ENCODE peak calls at places on chromosomes 7 and 10, in six cellular contexts. Y, N, L, F, W and X are unnamed samples.

GRCh38 chr7:2165239-2165609 is 67.5 kb downstream of the MAD1L1 start:
- DNase-seq in Y (no peak), N (peak), L (no peak), F (no peak), W (no peak), X (no peak)

GRCh38 chr7:26449175-26450165 is 157.8 kb downstream of the SNX10 start:
- DNase-seq in Y (no peak), N (no peak), L (peak), F (peak), W (peak), X (no peak)

GRCh38 chr10:51574248-51575067 is 124.9 kb downstream of the CSTF2T start:
- DNase-seq in Y (no peak), N (no peak), L (no peak), F (peak), W (no peak), X (peak)

GRCh38 chr7:93148135-93148534 is at the start of gene SAMD9L:
- DNase-seq in Y (no peak), N (no peak), L (no peak), F (peak), W (peak), X (no peak)

GRCh38 chr7:7103343-7104313 is 78.7 kb upstream of the C1GALT1 start:
- DNase-seq in Y (no peak), N (no peak), L (peak), F (peak), W (peak), X (peak)

GRCh38 chr7:90401989-90402388 is 1.3 kb upstream of the CLDN12 start:
- DNase-seq in Y (no peak), N (no peak), L (no peak), F (peak), W (no peak), X (peak)

GRCh38 chr10:14235511-14235910 is 95.2 kb downstream of the FRMD4A start:
- DNase-seq in Y (no peak), N (no peak), L (no peak), F (no peak), W (no peak), X (no peak)

GRCh38 chr7:8216291-8216690 is 45.7 kb downstream of the ICA1 start:
- DNase-seq in Y (no peak), N (no peak), L (no peak), F (no peak), W (no peak), X (no peak)

GRCh38 chr7:99499356-99499712 is 747 bp downstream of the ZNF394 start:
- DNase-seq in Y (no peak), N (no peak), L (no peak), F (no peak), W (no peak), X (no peak)

GRCh38 chr7:142571581-142571980 is 177.7 kb upstream of the PRSS1 start:
- DNase-seq in Y (no peak), N (no peak), L (no peak), F (peak), W (peak), X (no peak)

GRCh38 chr7:47383064-47383463 is 198.8 kb downstream of the TNS3 start:
- DNase-seq in Y (peak), N (no peak), L (peak), F (peak), W (peak), X (no peak)

GRCh38 chr7:7177044-7177517 is 5.3 kb upstream of the C1GALT1 start:
- DNase-seq in Y (peak), N (no peak), L (peak), F (peak), W (peak), X (peak)

GRCh38 chr10:122648599-122649428 is 50.8 kb downstream of the C10orf120 start:
- DNase-seq in Y (peak), N (peak), L (peak), F (peak), W (no peak), X (peak)

GRCh38 chr7:95199779-95200558 is 124.4 kb downstream of the PON1 start:
- DNase-seq in Y (peak), N (no peak), L (peak), F (peak), W (peak), X (peak)

GRCh38 chr7:100162874-100163533 is 4.5 kb upstream of the TRAPPC14 start:
- DNase-seq in Y (no peak), N (peak), L (peak), F (no peak), W (no peak), X (peak)

GRCh38 chr10:64463406-64463805 is 942.2 kb downstream of the REEP3 start:
- DNase-seq in Y (no peak), N (no peak), L (no peak), F (no peak), W (no peak), X (no peak)

GRCh38 chr7:22123139-22123538 is 177.4 kb upstream of the CDCA7L start:
- DNase-seq in Y (no peak), N (no peak), L (no peak), F (no peak), W (no peak), X (no peak)

GRCh38 chr10:132142396-132143161 is 44.2 kb upstream of the DPYSL4 start:
- DNase-seq in Y (peak), N (peak), L (peak), F (no peak), W (peak), X (peak)

GRCh38 chr10:122279725-122280141 is 8.6 kb downstream of the BTBD16 start:
- DNase-seq in Y (peak), N (peak), L (peak), F (peak), W (peak), X (peak)

GRCh38 chr10:34061846-34062245 is 727.4 kb upstream of the NRP1 start:
- DNase-seq in Y (no peak), N (no peak), L (no peak), F (no peak), W (no peak), X (no peak)

GRCh38 chr10:25232229-25232628 is 57.4 kb downstream of the GPR158 start:
- DNase-seq in Y (no peak), N (no peak), L (no peak), F (no peak), W (no peak), X (no peak)

GRCh38 chr10:28382520-28383269 is 79.8 kb upstream of the MPP7 start:
- DNase-seq in Y (no peak), N (no peak), L (no peak), F (peak), W (peak), X (no peak)

GRCh38 chr7:87599336-87599735 is 1.3 kb downstream of the ABCB1 start:
- DNase-seq in Y (no peak), N (no peak), L (no peak), F (no peak), W (peak), X (no peak)

GRCh38 chr7:29606830-29607229 is 43.2 kb downstream of the PRR15 start:
- DNase-seq in Y (no peak), N (no peak), L (no peak), F (no peak), W (no peak), X (no peak)

GRCh38 chr7:55235115-55235514 is 130.0 kb upstream of the LANCL2 start:
- DNase-seq in Y (no peak), N (no peak), L (no peak), F (no peak), W (no peak), X (no peak)

GRCh38 chr7:134905375-134905774 is 80.9 kb upstream of the AGBL3 start:
- DNase-seq in Y (no peak), N (no peak), L (no peak), F (peak), W (peak), X (no peak)

GRCh38 chr10:5584895-5585516 is 60.2 kb downstream of the CALML3 start:
- DNase-seq in Y (no peak), N (peak), L (peak), F (peak), W (peak), X (peak)

GRCh38 chr10:5862360-5862929 is 27.2 kb downstream of the ANKRD16 start:
- DNase-seq in Y (no peak), N (no peak), L (peak), F (peak), W (peak), X (no peak)

GRCh38 chr10:12391191-12391590 is 41.8 kb downstream of the CAMK1D start:
- DNase-seq in Y (no peak), N (no peak), L (no peak), F (no peak), W (no peak), X (no peak)

GRCh38 chr10:12389154-12389734 is 39.9 kb downstream of the CAMK1D start:
- DNase-seq in Y (no peak), N (no peak), L (no peak), F (no peak), W (no peak), X (no peak)

GRCh38 chr10:12387561-12388210 is 38.3 kb downstream of the CAMK1D start:
- DNase-seq in Y (no peak), N (no peak), L (no peak), F (no peak), W (no peak), X (no peak)

GRCh38 chr10:12388671-12389070 is 39.3 kb downstream of the CAMK1D start:
- DNase-seq in Y (no peak), N (no peak), L (no peak), F (no peak), W (no peak), X (no peak)

GRCh38 chr10:12390733-12391132 is 41.4 kb downstream of the CAMK1D start:
- DNase-seq in Y (no peak), N (no peak), L (no peak), F (peak), W (no peak), X (no peak)
- H2AK5ac ChIP-seq in Y (no peak), N (no peak), L (no peak), F (no peak), W (peak), X (no peak)

DNA sequence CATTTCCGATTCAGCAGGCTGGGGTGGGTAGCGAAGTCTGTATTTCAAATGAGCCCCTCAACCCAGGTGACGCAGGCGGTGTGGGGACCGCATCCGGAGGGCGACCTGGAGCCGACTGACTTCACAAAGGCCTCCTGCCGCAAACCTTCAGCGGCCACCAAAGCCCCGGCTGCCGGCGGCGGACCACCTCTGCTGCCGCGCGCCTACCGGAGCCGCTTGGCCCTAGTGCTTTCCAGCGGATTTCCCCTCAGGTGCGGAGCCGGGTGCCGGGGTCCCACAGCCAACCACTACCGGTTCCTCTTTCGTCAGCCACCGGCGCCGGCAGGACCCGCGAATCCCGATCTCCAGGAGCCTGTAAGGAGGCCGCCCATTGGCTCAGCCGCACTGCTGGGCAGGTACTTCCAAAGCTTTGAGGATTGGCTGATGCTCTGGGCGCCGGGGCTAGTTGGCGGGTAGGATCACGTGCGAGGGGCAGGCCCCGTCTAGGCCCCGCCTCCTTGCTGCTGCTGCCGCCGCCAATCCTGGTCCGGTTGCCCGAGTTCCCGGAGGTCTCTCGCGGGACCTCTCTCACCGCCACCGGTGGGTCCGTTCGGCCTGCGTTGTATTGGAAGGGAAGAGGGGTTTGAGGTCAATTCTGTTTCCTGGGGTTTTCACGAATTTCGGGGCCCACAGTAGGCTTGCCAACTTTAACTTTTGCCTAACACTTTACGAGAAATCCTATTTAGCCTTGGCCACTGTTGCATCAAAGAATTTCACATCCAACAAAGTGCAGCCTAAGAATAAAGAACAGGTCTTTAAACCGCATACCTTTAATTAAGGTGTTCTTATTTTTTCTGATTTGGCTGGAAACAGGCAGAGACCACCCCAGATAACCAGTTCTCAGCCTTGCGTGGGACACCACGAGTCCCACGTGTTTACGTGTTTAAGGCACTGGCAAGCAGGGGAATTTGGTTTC is at the start of gene GSTO2:
- DNase-seq in Y (peak), N (peak), L (peak), F (peak), W (peak), X (peak)
- H2BK5ac ChIP-seq in Y (no peak), N (no peak), L (peak), F (no peak), W (peak), X (no peak)

GRCh38 chr10:11095374-11095785 is 77.7 kb downstream of the CELF2 start:
- DNase-seq in Y (no peak), N (peak), L (no peak), F (no peak), W (no peak), X (peak)
- H2AK5ac ChIP-seq in Y (no peak), N (no peak), L (no peak), F (no peak), W (no peak), X (no peak)

GRCh38 chr7:131328387-131329175 is 905 bp downstream of the MKLN1 start:
- DNase-seq in Y (no peak), N (no peak), L (peak), F (peak), W (peak), X (peak)
- H2BK5ac ChIP-seq in Y (peak), N (no peak), L (peak), F (peak), W (peak), X (peak)